ENCODE peak calls at places on chromosomes 7 and 10, in five cellular contexts. V, Q, G, B and D are unnamed samples.

GRCh38 chr7:43461349-43462024 is 121.4 kb upstream of the STK17A start:
- DNase-seq in V (no peak), Q (no peak), G (no peak), B (no peak), D (no peak)

GRCh38 chr7:100673942-100674431 is 447 bp downstream of the GNB2 start:
- DNase-seq in V (no peak), Q (no peak), G (no peak), B (peak), D (peak)

GRCh38 chr7:131586259-131586658 is 29.8 kb upstream of the PODXL start:
- DNase-seq in V (no peak), Q (peak), G (no peak), B (peak), D (no peak)

GRCh38 chr10:122062831-122063674 is 74.1 kb downstream of the TACC2 start:
- DNase-seq in V (peak), Q (peak), G (no peak), B (peak), D (peak)

GRCh38 chr7:3282457-3282856 is 18.6 kb upstream of the SDK1 start:
- DNase-seq in V (no peak), Q (no peak), G (no peak), B (no peak), D (no peak)

GRCh38 chr10:77746313-77746712 is 108.7 kb upstream of the KCNMA1 start:
- DNase-seq in V (no peak), Q (no peak), G (no peak), B (no peak), D (no peak)

GRCh38 chr10:1102836-1103235 is 46.7 kb downstream of the WDR37 start:
- DNase-seq in V (no peak), Q (no peak), G (no peak), B (no peak), D (no peak)

GRCh38 chr7:73850212-73850611 is 7.9 kb upstream of the METTL27 start:
- DNase-seq in V (no peak), Q (no peak), G (no peak), B (no peak), D (no peak)

GRCh38 chr7:29563590-29564454 is at the start of gene PRR15:
- DNase-seq in V (peak), Q (peak), G (no peak), B (no peak), D (peak)

GRCh38 chr10:48605786-48606529 is 1.1 kb upstream of the ARHGAP22 start:
- DNase-seq in V (no peak), Q (no peak), G (no peak), B (no peak), D (peak)

GRCh38 chr7:55473935-55474334 is 98.4 kb downstream of the VOPP1 start:
- DNase-seq in V (no peak), Q (no peak), G (no peak), B (no peak), D (no peak)

GRCh38 chr10:14386202-14386593 is 55.5 kb upstream of the FRMD4A start:
- DNase-seq in V (no peak), Q (no peak), G (no peak), B (no peak), D (no peak)

GRCh38 chr10:90579602-90580242 is 278.1 kb downstream of the HTR7 start:
- DNase-seq in V (no peak), Q (peak), G (no peak), B (no peak), D (peak)

GRCh38 chr10:6171891-6172354 is 30.8 kb upstream of the PFKFB3 start:
- DNase-seq in V (no peak), Q (peak), G (peak), B (no peak), D (peak)

GRCh38 chr7:141161959-141162547 is 88.2 kb downstream of the TMEM178B start:
- DNase-seq in V (no peak), Q (no peak), G (no peak), B (no peak), D (no peak)

GRCh38 chr10:96043895-96044580 is 655 bp downstream of the CCNJ start:
- DNase-seq in V (peak), Q (peak), G (no peak), B (peak), D (peak)

GRCh38 chr7:131911112-131911511 is 354.7 kb upstream of the PODXL start:
- DNase-seq in V (no peak), Q (no peak), G (no peak), B (no peak), D (no peak)

GRCh38 chr10:102714621-102715455 is at the start of gene SFXN2:
- DNase-seq in V (no peak), Q (no peak), G (no peak), B (no peak), D (peak)

GRCh38 chr10:45422862-45423659 is 49.0 kb downstream of the ALOX5 start:
- DNase-seq in V (no peak), Q (no peak), G (no peak), B (no peak), D (no peak)

GRCh38 chr10:104816501-104816900 is 175.4 kb downstream of the SORCS3 start:
- DNase-seq in V (no peak), Q (no peak), G (no peak), B (no peak), D (no peak)

GRCh38 chr10:77060913-77061312 is 576.7 kb downstream of the KCNMA1 start:
- DNase-seq in V (no peak), Q (no peak), G (no peak), B (no peak), D (no peak)

GRCh38 chr7:82742163-82742562 is 298.6 kb upstream of the CACNA2D1 start:
- DNase-seq in V (no peak), Q (no peak), G (no peak), B (no peak), D (no peak)

GRCh38 chr7:18889436-18889835 is 228.0 kb downstream of the TWIST1 start:
- DNase-seq in V (no peak), Q (peak), G (no peak), B (no peak), D (no peak)

GRCh38 chr10:77104459-77104980 is 533.1 kb downstream of the KCNMA1 start:
- DNase-seq in V (no peak), Q (peak), G (no peak), B (no peak), D (no peak)

GRCh38 chr10:116490028-116490662 is 55.6 kb upstream of the PNLIP start:
- DNase-seq in V (peak), Q (peak), G (no peak), B (peak), D (peak)

GRCh38 chr10:104331208-104331838 is 6.9 kb downstream of the ITPRIP start:
- DNase-seq in V (no peak), Q (peak), G (no peak), B (no peak), D (no peak)

GRCh38 chr10:100697070-100697469 is 48.3 kb upstream of the PAX2 start:
- DNase-seq in V (peak), Q (peak), G (no peak), B (no peak), D (no peak)

GRCh38 chr7:110090113-110090820 is 1000.7 kb upstream of the LRRN3 start:
- DNase-seq in V (no peak), Q (peak), G (no peak), B (no peak), D (peak)

GRCh38 chr10:114271779-114272167 is 32.7 kb downstream of the VWA2 start:
- DNase-seq in V (peak), Q (peak), G (no peak), B (no peak), D (no peak)

GRCh38 chr10:113997428-113997827 is 46.2 kb upstream of the ADRB1 start:
- DNase-seq in V (no peak), Q (no peak), G (no peak), B (no peak), D (no peak)

GRCh38 chr10:78775891-78776290 is 292.9 kb upstream of the ZMIZ1 start:
- DNase-seq in V (no peak), Q (no peak), G (no peak), B (no peak), D (no peak)

GRCh38 chr10:44439436-44439835 is 54.5 kb upstream of the CXCL12 start:
- DNase-seq in V (no peak), Q (no peak), G (no peak), B (no peak), D (no peak)

DNA sequence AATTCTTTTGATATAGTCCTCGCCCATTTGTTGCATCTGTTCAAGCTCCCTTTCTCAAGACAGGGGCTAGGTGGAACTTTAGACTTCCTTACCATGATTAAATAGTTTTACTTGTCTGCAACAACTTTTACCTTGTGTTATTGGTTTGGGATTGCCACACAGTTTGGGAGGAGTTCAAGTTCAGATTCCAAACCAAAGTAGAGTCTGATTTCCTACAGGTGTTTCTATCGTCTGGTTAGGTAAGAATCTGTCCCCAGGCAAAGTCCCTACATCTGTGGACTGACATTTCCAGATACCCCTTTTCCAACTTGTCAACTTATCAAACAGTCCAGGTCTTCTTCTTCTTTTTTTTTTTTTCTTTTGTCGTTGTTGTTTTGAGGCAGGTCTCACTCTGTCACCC is 93.1 kb downstream of the LRGUK start:
- DNase-seq in V (no peak), Q (no peak), G (no peak), B (no peak), D (no peak)
- TF ChIP-seq CTCF in V (no peak), Q (no peak), G (no peak), B (no peak), D (no peak)

DNA sequence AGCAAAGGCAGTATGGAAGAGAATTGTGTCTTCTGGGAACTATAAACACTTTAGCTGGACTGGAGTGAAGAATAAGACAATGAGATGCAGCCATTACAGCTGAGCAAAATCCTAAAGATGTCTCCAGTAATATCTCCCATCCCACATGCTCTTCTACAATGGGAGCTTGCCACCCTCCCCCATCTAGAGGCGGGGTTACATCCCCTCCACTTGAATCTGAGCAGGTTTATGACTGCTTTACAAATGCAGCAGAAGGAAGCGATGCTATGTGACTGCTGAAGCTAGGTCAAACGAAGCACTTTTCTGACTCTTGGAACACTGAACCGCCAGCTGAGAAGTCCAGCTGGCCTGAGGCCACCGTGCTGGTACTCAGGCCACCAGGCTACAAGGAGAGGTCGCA is 89.0 kb downstream of the NPY start:
- DNase-seq in V (no peak), Q (no peak), G (no peak), B (no peak), D (no peak)
- TF ChIP-seq MYC in V (no peak), Q (no peak), G (no peak), B (no peak), D (no peak)

DNA sequence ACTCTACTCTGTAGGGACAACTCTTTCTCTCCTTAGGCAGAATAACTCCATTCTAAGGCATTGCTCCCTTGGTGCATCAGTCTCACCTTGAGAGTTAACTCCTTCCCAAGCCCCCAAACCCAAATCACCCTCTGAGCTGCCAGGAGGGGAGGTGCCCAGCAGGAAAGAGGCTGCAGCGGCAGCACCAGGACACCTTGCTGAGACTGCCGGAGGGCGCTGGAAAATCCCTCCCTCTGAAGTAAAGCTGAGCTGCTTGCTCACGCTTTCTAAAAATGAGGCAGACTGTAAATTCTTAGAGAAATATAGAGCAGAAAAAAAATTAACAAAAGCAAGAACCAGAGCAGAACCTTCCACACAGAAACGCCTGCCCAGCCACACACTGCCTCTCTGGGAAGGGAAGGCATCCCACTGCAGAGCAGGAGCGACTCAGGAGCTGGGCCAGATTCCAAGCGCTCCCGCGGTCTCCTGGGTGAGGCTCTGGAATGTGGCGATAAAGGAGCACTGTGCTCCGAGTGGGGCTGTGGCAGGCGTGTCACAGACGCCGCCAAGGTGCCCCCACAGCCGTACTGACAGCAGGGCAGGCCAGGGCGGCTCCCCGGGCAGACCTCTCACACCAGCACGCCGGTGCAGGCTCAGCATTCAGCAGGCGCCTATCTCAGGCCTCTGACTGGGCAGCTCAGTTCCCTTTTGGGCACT is 202.1 kb downstream of the TNS3 start:
- DNase-seq in V (no peak), Q (no peak), G (no peak), B (no peak), D (no peak)
- TF ChIP-seq POLR2A in V (no peak), Q (no peak), G (no peak), B (no peak), D (no peak)

GRCh38 chr10:35611750-35612149 is 6.6 kb downstream of the GJD4 start:
- DNase-seq in V (no peak), Q (no peak), G (no peak), B (no peak), D (peak)

GRCh38 chr10:35612385-35613106 is 7.4 kb downstream of the GJD4 start:
- DNase-seq in V (no peak), Q (no peak), G (no peak), B (no peak), D (no peak)

GRCh38 chr10:35613107-35613440 is 7.9 kb downstream of the GJD4 start:
- DNase-seq in V (no peak), Q (no peak), G (no peak), B (no peak), D (no peak)

GRCh38 chr10:35614312-35614711 is 9.2 kb downstream of the GJD4 start:
- DNase-seq in V (no peak), Q (no peak), G (no peak), B (no peak), D (no peak)

GRCh38 chr10:35613597-35614226 is 8.6 kb downstream of the GJD4 start:
- DNase-seq in V (peak), Q (peak), G (no peak), B (no peak), D (peak)
- TF ChIP-seq CTCF in V (peak), Q (peak), G (no peak), B (peak), D (no peak)

DNA sequence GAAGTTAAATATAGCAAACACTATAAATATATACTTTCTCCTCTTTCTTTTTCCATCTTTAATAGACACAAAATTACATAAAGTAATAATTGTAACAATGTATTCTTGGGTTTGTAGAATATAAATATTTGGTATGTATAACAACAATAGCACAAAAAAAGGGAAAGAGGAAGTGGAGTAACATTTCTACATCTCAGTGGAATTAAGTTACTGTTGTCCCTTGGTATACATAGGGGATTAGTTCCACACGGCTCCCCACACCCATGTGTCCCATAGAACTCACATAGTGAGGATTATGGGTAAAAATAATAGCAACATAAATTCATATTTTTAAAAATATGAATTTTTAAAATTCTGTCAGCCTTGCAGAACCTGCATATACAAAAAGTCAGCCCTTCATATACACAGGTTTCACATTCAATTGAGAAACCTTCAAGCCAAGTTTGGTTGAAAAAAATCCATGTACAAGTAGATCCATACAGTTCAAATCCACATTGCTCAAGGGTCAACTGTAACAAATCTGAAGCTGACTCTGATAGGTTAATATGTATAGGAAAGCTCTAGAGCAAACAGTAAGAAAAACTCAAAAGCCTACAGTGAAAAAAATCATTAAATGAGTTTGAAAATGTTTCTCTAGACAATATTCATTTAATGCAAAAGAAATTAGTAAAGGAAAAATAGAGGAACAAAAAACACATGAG is 92.4 kb downstream of the HYCC1 start:
- DNase-seq in V (no peak), Q (no peak), G (no peak), B (no peak), D (peak)
- TF ChIP-seq MYC in V (no peak), Q (no peak), G (no peak), B (no peak), D (no peak)

GRCh38 chr7:65037740-65038678 is 31.5 kb upstream of the ERV3-1 start:
- DNase-seq in V (peak), Q (peak), G (peak), B (peak), D (peak)
- TF ChIP-seq POLR2A in V (peak), Q (peak), G (peak), B (peak), D (peak)

GRCh38 chr7:1430056-1430845 is 29.0 kb downstream of the MICALL2 start:
- DNase-seq in V (no peak), Q (no peak), G (no peak), B (no peak), D (no peak)

GRCh38 chr7:1433128-1433920 is 25.9 kb downstream of the MICALL2 start:
- DNase-seq in V (no peak), Q (no peak), G (no peak), B (no peak), D (no peak)

GRCh38 chr7:1432411-1433082 is 26.7 kb downstream of the MICALL2 start:
- DNase-seq in V (peak), Q (peak), G (no peak), B (peak), D (peak)

GRCh38 chr7:1431226-1431625 is 28.0 kb downstream of the MICALL2 start:
- DNase-seq in V (no peak), Q (no peak), G (no peak), B (no peak), D (no peak)

GRCh38 chr7:1431644-1432380 is 27.5 kb downstream of the MICALL2 start:
- DNase-seq in V (no peak), Q (no peak), G (no peak), B (no peak), D (no peak)
- TF ChIP-seq CTCF in V (no peak), Q (no peak), G (no peak), B (no peak), D (no peak)

GRCh38 chr7:102005933-102006332 is 188.5 kb downstream of the CUX1 start:
- DNase-seq in V (no peak), Q (no peak), G (no peak), B (no peak), D (no peak)

GRCh38 chr7:102009628-102010027 is 192.2 kb downstream of the CUX1 start:
- DNase-seq in V (no peak), Q (no peak), G (no peak), B (no peak), D (no peak)

GRCh38 chr7:102004831-102005230 is 187.4 kb downstream of the CUX1 start:
- DNase-seq in V (no peak), Q (no peak), G (no peak), B (no peak), D (no peak)

GRCh38 chr7:102006695-102007094 is 189.3 kb downstream of the CUX1 start:
- DNase-seq in V (no peak), Q (no peak), G (no peak), B (no peak), D (no peak)

DNA sequence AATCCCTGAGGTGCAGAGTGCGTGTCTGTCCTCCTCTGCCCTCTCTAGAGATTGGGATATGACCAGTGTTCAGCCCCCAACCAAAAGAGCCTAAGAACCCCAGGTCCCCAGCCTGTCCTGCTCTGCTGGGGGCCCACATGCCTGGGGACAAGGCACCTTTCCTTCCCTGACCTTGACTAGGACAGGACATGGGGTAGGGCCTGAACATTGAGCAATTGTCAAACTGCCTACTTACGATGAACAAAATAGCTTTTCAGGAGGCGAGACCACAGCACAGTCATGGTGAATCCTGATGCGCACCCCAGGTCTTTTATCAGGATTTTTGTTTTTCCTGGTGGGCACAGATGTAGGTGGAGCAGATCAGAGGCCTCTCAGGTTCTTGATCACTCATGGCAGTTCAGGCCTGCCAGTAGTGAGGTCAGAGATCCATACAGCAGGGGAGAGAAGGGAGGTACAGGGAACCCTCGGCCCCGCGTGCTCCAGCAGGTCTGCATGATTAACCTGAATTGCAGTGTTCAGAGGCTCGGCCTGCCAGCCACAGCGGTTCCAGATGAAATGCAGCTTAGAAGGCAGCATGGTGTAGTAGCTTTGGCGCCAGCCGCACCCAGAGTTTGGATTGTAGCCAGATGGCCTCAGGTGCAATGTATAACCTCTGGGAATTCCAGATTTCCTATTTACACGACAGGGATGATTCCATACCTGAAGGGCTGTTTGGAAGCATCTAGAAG is 191.3 kb downstream of the CUX1 start:
- DNase-seq in V (no peak), Q (no peak), G (no peak), B (no peak), D (no peak)
- TF ChIP-seq MYC in V (no peak), Q (no peak), G (no peak), B (no peak), D (no peak)